ENCODE peak calls at places on chromosomes 11 and 22, in eight cellular contexts. Q is uterus, K is SK-N-SH, Z is lung, G is astrocyte of the cerebellum, P is HCT116, E is IMR-90, N is esophagus muscularis mucosa. L is an unnamed sample.

GRCh38 chr11:117458275-117459120 is 130.8 kb downstream of the CEP164 start:
- DNase-seq in Q (no peak), K (no peak), Z (no peak), G (no peak), P (no peak), E (no peak), N (no peak), L (no peak)

GRCh38 chr11:126334665-126335462 is 20.6 kb upstream of the ST3GAL4 start:
- DNase-seq in Q (no peak), K (no peak), Z (no peak), G (no peak), P (no peak), E (peak), N (no peak), L (no peak)

GRCh38 chr22:43465291-43466015 is 53.6 kb downstream of the MPPED1 start:
- DNase-seq in Q (no peak), K (no peak), Z (no peak), G (no peak), P (no peak), E (no peak), N (no peak), L (no peak)

GRCh38 chr11:100203789-100204188 is 483.3 kb upstream of the ARHGAP42 start:
- DNase-seq in Q (no peak), K (no peak), Z (no peak), G (no peak), P (no peak), E (no peak), N (no peak), L (no peak)

GRCh38 chr11:15591112-15591537 is 476.4 kb downstream of the INSC start:
- DNase-seq in Q (peak), K (no peak), Z (no peak), G (no peak), P (no peak), E (no peak), N (no peak), L (no peak)

GRCh38 chr11:120674537-120674936 is 163.0 kb downstream of the GRIK4 start:
- DNase-seq in Q (no peak), K (no peak), Z (no peak), G (peak), P (no peak), E (peak), N (no peak), L (peak)

GRCh38 chr11:121249039-121249663 is 43.4 kb upstream of the SC5D start:
- DNase-seq in Q (no peak), K (peak), Z (no peak), G (no peak), P (peak), E (peak), N (no peak), L (no peak)

GRCh38 chr11:125593113-125593761 is 585 bp downstream of the STT3A start:
- DNase-seq in Q (no peak), K (no peak), Z (no peak), G (no peak), P (peak), E (peak), N (no peak), L (no peak)

GRCh38 chr22:39012525-39013516 is 1.2 kb upstream of the APOBEC3C start:
- DNase-seq in Q (peak), K (no peak), Z (no peak), G (no peak), P (no peak), E (no peak), N (no peak), L (no peak)

GRCh38 chr11:72589802-72590761 is 84.1 kb downstream of the PDE2A start:
- DNase-seq in Q (no peak), K (peak), Z (no peak), G (no peak), P (no peak), E (no peak), N (no peak), L (no peak)

GRCh38 chr11:67352546-67353316 is 615 bp downstream of the POLD4 start:
- DNase-seq in Q (peak), K (no peak), Z (peak), G (no peak), P (no peak), E (no peak), N (no peak), L (no peak)

GRCh38 chr11:84887055-84887629 is 740.0 kb downstream of the DLG2 start:
- DNase-seq in Q (no peak), K (no peak), Z (no peak), G (no peak), P (no peak), E (no peak), N (no peak), L (no peak)

GRCh38 chr22:29031236-29031982 is 30.2 kb downstream of the C22orf31 start:
- DNase-seq in Q (peak), K (peak), Z (peak), G (peak), P (peak), E (peak), N (no peak), L (peak)

GRCh38 chr11:4181780-4182721 is 87.5 kb downstream of the RRM1 start:
- DNase-seq in Q (no peak), K (peak), Z (peak), G (no peak), P (peak), E (peak), N (peak), L (no peak)

GRCh38 chr11:87176044-87176443 is 138.3 kb downstream of the TMEM135 start:
- DNase-seq in Q (no peak), K (no peak), Z (no peak), G (no peak), P (peak), E (peak), N (no peak), L (no peak)

GRCh38 chr11:70779433-70780245 is 381.3 kb downstream of the CTTN start:
- DNase-seq in Q (no peak), K (no peak), Z (no peak), G (no peak), P (no peak), E (no peak), N (no peak), L (no peak)

GRCh38 chr11:100638648-100639047 is 48.4 kb upstream of the ARHGAP42 start:
- DNase-seq in Q (no peak), K (no peak), Z (no peak), G (no peak), P (no peak), E (no peak), N (no peak), L (no peak)

GRCh38 chr11:73154178-73154577 is 12.1 kb upstream of the FCHSD2 start:
- DNase-seq in Q (peak), K (no peak), Z (no peak), G (no peak), P (no peak), E (no peak), N (no peak), L (no peak)

GRCh38 chr11:115920087-115920461 is 415.9 kb upstream of the CADM1 start:
- DNase-seq in Q (no peak), K (no peak), Z (no peak), G (no peak), P (no peak), E (peak), N (no peak), L (no peak)

GRCh38 chr11:120539681-120540369 is 28.3 kb downstream of the GRIK4 start:
- DNase-seq in Q (no peak), K (peak), Z (no peak), G (no peak), P (peak), E (peak), N (no peak), L (peak)

GRCh38 chr22:50014053-50014501 is 1.5 kb upstream of the IL17REL start:
- DNase-seq in Q (no peak), K (peak), Z (no peak), G (no peak), P (no peak), E (no peak), N (no peak), L (no peak)

GRCh38 chr11:19437760-19438159 is 197.0 kb upstream of the E2F8 start:
- DNase-seq in Q (no peak), K (no peak), Z (no peak), G (peak), P (no peak), E (peak), N (no peak), L (peak)

GRCh38 chr11:126072141-126072741 is 9.6 kb upstream of the CDON start:
- DNase-seq in Q (no peak), K (no peak), Z (no peak), G (no peak), P (no peak), E (no peak), N (no peak), L (no peak)

GRCh38 chr11:66316849-66317251 is at the start of gene CD248:
- DNase-seq in Q (peak), K (peak), Z (no peak), G (no peak), P (no peak), E (peak), N (no peak), L (no peak)

GRCh38 chr11:65496304-65497140 is 2.3 kb upstream of the MALAT1 start:
- DNase-seq in Q (no peak), K (no peak), Z (no peak), G (no peak), P (no peak), E (peak), N (no peak), L (no peak)

GRCh38 chr11:122115520-122116343 is at the start of gene BLID:
- DNase-seq in Q (peak), K (no peak), Z (peak), G (no peak), P (no peak), E (peak), N (no peak), L (no peak)

GRCh38 chr11:65279713-65280459 is 18.1 kb downstream of the POLA2 start:
- DNase-seq in Q (peak), K (no peak), Z (no peak), G (peak), P (peak), E (peak), N (no peak), L (peak)

GRCh38 chr11:77559686-77560425 is 29.9 kb upstream of the AQP11 start:
- DNase-seq in Q (no peak), K (no peak), Z (no peak), G (peak), P (peak), E (peak), N (no peak), L (peak)

GRCh38 chr22:33038836-33039235 is 19.3 kb downstream of the SYN3 start:
- DNase-seq in Q (no peak), K (no peak), Z (no peak), G (no peak), P (no peak), E (no peak), N (no peak), L (no peak)

GRCh38 chr11:33829430-33830141 is 55.3 kb upstream of the FBXO3 start:
- DNase-seq in Q (peak), K (peak), Z (peak), G (peak), P (peak), E (peak), N (no peak), L (peak)

GRCh38 chr11:1762537-1763302 is 1.0 kb downstream of the CTSD start:
- DNase-seq in Q (no peak), K (no peak), Z (peak), G (no peak), P (peak), E (no peak), N (no peak), L (no peak)

GRCh38 chr11:133174013-133174412 is 358.3 kb downstream of the OPCML start:
- DNase-seq in Q (no peak), K (no peak), Z (no peak), G (no peak), P (no peak), E (no peak), N (no peak), L (no peak)

GRCh38 chr11:87425391-87425790 is 387.7 kb downstream of the TMEM135 start:
- DNase-seq in Q (no peak), K (no peak), Z (no peak), G (no peak), P (no peak), E (peak), N (peak), L (no peak)

GRCh38 chr22:50102946-50103345 is 13.1 kb downstream of the MOV10L1 start:
- DNase-seq in Q (no peak), K (no peak), Z (no peak), G (no peak), P (peak), E (no peak), N (no peak), L (no peak)

GRCh38 chr11:1120532-1121342 is 37.0 kb upstream of the MUC5AC start:
- DNase-seq in Q (no peak), K (peak), Z (no peak), G (no peak), P (no peak), E (no peak), N (no peak), L (no peak)

GRCh38 chr11:74311352-74311926 is at the start of gene P4HA3:
- DNase-seq in Q (peak), K (peak), Z (peak), G (no peak), P (peak), E (peak), N (no peak), L (no peak)

DNA sequence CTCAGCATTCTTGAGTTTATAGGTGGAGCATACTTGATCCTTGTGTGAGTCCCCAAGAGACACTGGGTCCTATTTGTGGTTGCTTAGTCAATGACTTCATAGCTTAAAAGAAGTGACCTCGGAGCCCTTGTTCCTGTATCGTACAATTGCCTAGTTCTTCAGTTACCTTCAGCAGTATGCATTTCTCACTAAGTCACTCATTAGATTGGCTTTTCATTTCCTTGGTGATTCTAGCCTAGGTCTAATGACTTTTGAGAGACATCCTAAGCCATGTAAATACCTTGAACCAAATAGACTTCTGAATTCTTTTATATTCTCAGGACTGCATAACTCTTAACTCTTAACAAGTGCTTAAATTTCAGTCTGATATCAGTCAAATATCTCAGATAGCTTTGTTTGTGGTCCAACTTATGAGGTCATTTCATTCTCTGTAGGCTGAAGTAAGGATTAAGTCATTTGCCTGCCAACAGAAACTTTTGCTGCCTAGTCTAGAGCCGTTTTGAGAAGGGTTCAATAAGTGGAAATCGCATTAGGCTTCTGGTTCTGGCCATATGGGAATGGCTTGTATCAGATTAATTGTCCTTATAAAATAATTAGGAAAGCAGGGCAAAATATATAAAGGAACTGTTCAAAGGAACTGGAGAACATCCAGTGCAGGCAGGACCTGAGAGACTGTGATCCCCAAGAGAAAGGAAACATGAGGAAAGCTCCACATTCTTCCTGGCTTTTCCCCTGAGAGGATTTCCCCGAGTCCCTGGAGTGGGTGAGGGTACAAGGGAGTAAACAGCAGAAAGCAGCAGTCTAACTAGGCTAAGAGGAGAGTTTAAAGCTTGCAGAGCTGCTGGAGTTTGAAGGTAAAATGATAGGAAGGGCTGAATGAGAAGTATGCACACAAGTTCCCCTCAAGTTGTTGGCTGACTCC is 39.9 kb downstream of the TRAF6 start:
- DNase-seq in Q (no peak), K (no peak), Z (no peak), G (no peak), P (no peak), E (peak), N (no peak), L (no peak)
- H3K4me3 ChIP-seq in Q (no peak), K (no peak), Z (no peak), G (no peak), P (no peak), E (no peak), N (no peak), L (no peak)

DNA sequence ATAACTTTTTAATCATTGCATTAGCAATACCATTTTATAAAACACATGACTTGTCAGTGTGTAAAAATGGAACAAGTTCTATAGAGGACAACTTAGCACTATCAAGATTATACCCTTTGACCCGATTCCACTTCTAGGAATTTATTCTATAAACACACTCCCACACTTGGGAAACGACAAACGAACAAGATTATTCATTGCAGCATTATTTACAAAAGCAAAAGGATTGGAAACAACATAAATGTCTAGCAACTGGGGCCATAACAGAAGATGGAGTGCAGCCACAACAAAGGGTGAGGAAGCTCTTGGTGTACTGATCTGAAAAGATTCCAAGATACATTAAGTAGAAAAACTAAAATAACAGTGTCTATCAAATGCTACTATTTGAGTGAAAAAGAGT is 2.3 kb upstream of the IRAG1 start:
- DNase-seq in Q (no peak), K (no peak), Z (no peak), G (no peak), P (no peak), E (peak), N (no peak), L (no peak)
- TF ChIP-seq CTCF in Q (no peak), K (no peak), Z (no peak), G (no peak), P (no peak), E (no peak), N (no peak), L (no peak)

GRCh38 chr22:36340621-36341020 is 47.1 kb downstream of the MYH9 start:
- DNase-seq in Q (no peak), K (no peak), Z (no peak), G (no peak), P (no peak), E (no peak), N (no peak), L (no peak)
- H3K4me3 ChIP-seq in Q (no peak), K (no peak), Z (no peak), G (no peak), P (no peak), E (no peak), N (no peak), L (no peak)

GRCh38 chr11:97254790-97255189 is 865.0 kb downstream of the JRKL start:
- DNase-seq in Q (no peak), K (no peak), Z (no peak), G (no peak), P (no peak), E (no peak), N (no peak), L (no peak)

GRCh38 chr11:97259434-97259833 is 869.6 kb downstream of the JRKL start:
- DNase-seq in Q (no peak), K (no peak), Z (no peak), G (no peak), P (no peak), E (no peak), N (no peak), L (no peak)

DNA sequence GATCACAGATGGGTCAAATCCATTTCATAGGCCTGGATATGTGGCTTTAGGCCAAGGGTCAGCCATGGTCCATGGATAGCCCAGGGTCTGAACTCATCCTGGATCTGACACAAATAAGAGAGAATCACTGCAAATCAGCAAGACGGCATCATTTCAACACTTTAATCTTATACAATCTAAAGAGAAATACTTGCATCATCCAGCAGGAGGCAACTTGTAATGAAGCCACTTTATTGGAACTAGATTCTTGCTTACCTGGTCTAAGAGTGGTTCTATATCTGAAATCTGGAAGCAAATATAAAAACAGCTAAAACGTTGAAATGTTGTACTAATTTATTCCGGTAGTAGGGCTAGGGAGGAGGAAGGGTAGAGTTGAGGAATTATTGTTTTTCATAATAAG is 870.1 kb downstream of the JRKL start:
- DNase-seq in Q (no peak), K (no peak), Z (no peak), G (no peak), P (no peak), E (no peak), N (no peak), L (no peak)
- TF ChIP-seq CTCF in Q (no peak), K (peak), Z (no peak), G (no peak), P (no peak), E (no peak), N (no peak), L (no peak)

DNA sequence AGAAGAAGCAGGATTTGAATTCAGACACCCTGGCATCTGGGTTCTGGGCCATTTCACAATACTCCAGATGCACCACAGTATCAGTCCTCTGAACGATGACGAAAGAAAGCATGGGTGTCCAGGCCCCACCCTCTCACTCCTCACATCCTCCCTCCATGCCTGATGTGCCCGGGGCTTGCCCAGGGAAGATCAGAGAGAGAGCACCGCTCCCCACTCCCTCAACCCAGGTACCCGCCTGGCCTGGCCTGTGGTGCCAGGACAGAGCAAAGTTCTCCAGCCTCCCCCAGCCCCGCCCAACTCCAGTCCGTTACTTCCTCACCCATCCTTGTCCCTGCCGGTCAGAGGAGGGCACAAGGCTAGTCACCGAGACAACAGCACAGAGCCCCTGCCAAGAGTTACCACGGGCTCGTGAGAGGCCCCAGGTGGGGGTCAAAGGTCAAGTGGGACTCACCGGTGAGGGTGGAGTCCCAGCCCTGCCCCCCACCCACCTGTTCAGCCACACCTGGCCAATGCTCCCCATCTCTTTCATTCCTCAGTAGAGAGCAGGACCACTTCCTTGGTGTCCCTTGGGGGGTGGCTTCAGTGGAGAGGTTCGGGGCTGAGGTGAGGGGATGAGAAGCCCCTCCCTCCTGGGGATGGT is 8.1 kb downstream of the BCL9L start:
- DNase-seq in Q (peak), K (no peak), Z (peak), G (no peak), P (no peak), E (peak), N (no peak), L (no peak)
- H3K4me3 ChIP-seq in Q (peak), K (no peak), Z (no peak), G (peak), P (peak), E (no peak), N (peak), L (peak)